ENCODE peak calls at places on chromosomes 11 and 22, in seven cellular contexts. G, N, U, O, K, L and D are unnamed samples.

GRCh38 chr22:40919446-40919845 is 31.7 kb upstream of the RBX1 start:
- DNase-seq in G (no peak), N (no peak), U (no peak), O (no peak), K (no peak), L (peak), D (no peak)

GRCh38 chr22:32712644-32713355 is 88.7 kb upstream of the TIMP3 start:
- DNase-seq in G (no peak), N (no peak), U (no peak), O (no peak), K (no peak), L (peak), D (no peak)

GRCh38 chr11:2779499-2779980 is 79.7 kb upstream of the KCNQ1OT1 start:
- DNase-seq in G (no peak), N (no peak), U (no peak), O (no peak), K (peak), L (no peak), D (no peak)

GRCh38 chr22:42639541-42640241 is 710 bp downstream of the ATP5MGL start:
- DNase-seq in G (no peak), N (no peak), U (no peak), O (no peak), K (no peak), L (no peak), D (peak)

GRCh38 chr11:28690746-28691145 is 582.6 kb downstream of the METTL15 start:
- DNase-seq in G (no peak), N (no peak), U (no peak), O (no peak), K (no peak), L (no peak), D (no peak)

GRCh38 chr11:72813740-72814138 is 472 bp upstream of the ATG16L2 start:
- DNase-seq in G (peak), N (peak), U (peak), O (peak), K (peak), L (peak), D (peak)

GRCh38 chr11:12177739-12178338 is 67.4 kb downstream of the MICAL2 start:
- DNase-seq in G (no peak), N (no peak), U (no peak), O (no peak), K (no peak), L (no peak), D (no peak)

GRCh38 chr11:73995731-73996130 is 13.1 kb upstream of the UCP2 start:
- DNase-seq in G (no peak), N (peak), U (no peak), O (no peak), K (no peak), L (no peak), D (no peak)

GRCh38 chr11:61699737-61700160 is 19.6 kb downstream of the DAGLA start:
- DNase-seq in G (no peak), N (no peak), U (peak), O (peak), K (no peak), L (no peak), D (no peak)

GRCh38 chr11:32113637-32114203 is 22.8 kb downstream of the RCN1 start:
- DNase-seq in G (no peak), N (no peak), U (no peak), O (no peak), K (no peak), L (no peak), D (no peak)

GRCh38 chr22:23264610-23265388 is 84.5 kb downstream of the BCR start:
- DNase-seq in G (no peak), N (no peak), U (no peak), O (no peak), K (no peak), L (no peak), D (no peak)

GRCh38 chr11:12215192-12215591 is 104.8 kb downstream of the MICAL2 start:
- DNase-seq in G (no peak), N (no peak), U (no peak), O (no peak), K (no peak), L (no peak), D (no peak)

GRCh38 chr11:17528181-17528691 is 16.0 kb downstream of the USH1C start:
- DNase-seq in G (peak), N (peak), U (no peak), O (peak), K (no peak), L (peak), D (peak)

GRCh38 chr11:93784152-93784934 is at the start of gene MED17:
- DNase-seq in G (peak), N (peak), U (peak), O (peak), K (peak), L (peak), D (peak)

GRCh38 chr11:134049303-134049702 is 19.6 kb upstream of the JAM3 start:
- DNase-seq in G (no peak), N (no peak), U (no peak), O (no peak), K (no peak), L (no peak), D (peak)

GRCh38 chr11:123484448-123484847 is 54.4 kb downstream of the GRAMD1B start:
- DNase-seq in G (no peak), N (no peak), U (no peak), O (no peak), K (no peak), L (no peak), D (no peak)

GRCh38 chr11:111097191-111097590 is 148.3 kb upstream of the POU2AF2 start:
- DNase-seq in G (peak), N (no peak), U (no peak), O (peak), K (peak), L (peak), D (peak)

GRCh38 chr11:122178795-122179194 is 62.8 kb upstream of the BLID start:
- DNase-seq in G (no peak), N (no peak), U (no peak), O (no peak), K (no peak), L (no peak), D (no peak)